ENCODE peak calls at places on chromosomes 13 and 19, in ten cellular contexts. One of them, this sample, is unnamed.

GRCh38 chr19:13342672-13343071 is 163.6 kb downstream of the CACNA1A start:
- DNase-seq in activated T-helper 1 cell treated with anti-CD3 and anti-CD28 coated beads, Interleukin-12 subunit alpha, Interleukin-12 subunit beta, Interleukin-2, Interleukin-4 antibody, amounts not matched to agents 30 ng/mL and 10 ng/mL and 1 ng/mL, durations not matched to agents 14 hours and 24 hours and 36 hours: no peak
- DNase-seq in effector memory CD8-positive, alpha-beta T cell: no peak
- DNase-seq in mesendoderm: no peak
- DNase-seq in HAP-1: no peak
- DNase-seq in fibroblast of mammary gland: no peak
- DNase-seq in stimulated activated CD8-positive, alpha-beta memory T cell treated with anti-CD3 and anti-CD28 coated beads, Interleukin-4, amount 100 ng/mL, for 48 hours: no peak
- DNase-seq in RCC 7860: no peak
- DNase-seq in nucleus accumbens: no peak
- DNase-seq in NCI-H1092 treated with DMSO at 0.1 percent for 48 hours: no peak
- DNase-seq in this sample: no peak

GRCh38 chr19:44643605-44644390 is at the start of gene PVR:
- DNase-seq in fibroblast of mammary gland: peak; percentile 57
- DNase-seq in mesendoderm: peak; percentile 79
- DNase-seq in RCC 7860: peak; percentile 78
- DNase-seq in NCI-H1092 treated with DMSO at 0.1 percent for 48 hours: peak; percentile 58
- DNase-seq in stimulated activated CD8-positive, alpha-beta memory T cell treated with anti-CD3 and anti-CD28 coated beads, Interleukin-4, amount 100 ng/mL, for 48 hours: peak; percentile 75
- DNase-seq in activated T-helper 1 cell treated with anti-CD3 and anti-CD28 coated beads, Interleukin-12 subunit alpha, Interleukin-12 subunit beta, Interleukin-2, Interleukin-4 antibody, amounts not matched to agents 30 ng/mL and 10 ng/mL and 1 ng/mL, durations not matched to agents 14 hours and 24 hours and 36 hours: peak; percentile 6
- DNase-seq in nucleus accumbens: peak; percentile 72
- DNase-seq in effector memory CD8-positive, alpha-beta T cell: no peak
- DNase-seq in HAP-1: peak; percentile 83
- DNase-seq in this sample: peak; percentile 90

GRCh38 chr19:49210108-49210900 is 52.7 kb downstream of the TRPM4 start:
- DNase-seq in stimulated activated CD8-positive, alpha-beta memory T cell treated with anti-CD3 and anti-CD28 coated beads, Interleukin-4, amount 100 ng/mL, for 48 hours: peak; percentile 77
- DNase-seq in fibroblast of mammary gland: peak; percentile 33
- DNase-seq in activated T-helper 1 cell treated with anti-CD3 and anti-CD28 coated beads, Interleukin-12 subunit alpha, Interleukin-12 subunit beta, Interleukin-2, Interleukin-4 antibody, amounts not matched to agents 30 ng/mL and 10 ng/mL and 1 ng/mL, durations not matched to agents 14 hours and 24 hours and 36 hours: peak; percentile 28
- DNase-seq in nucleus accumbens: peak; percentile 1
- DNase-seq in mesendoderm: peak; percentile 91
- DNase-seq in NCI-H1092 treated with DMSO at 0.1 percent for 48 hours: no peak
- DNase-seq in RCC 7860: no peak
- DNase-seq in effector memory CD8-positive, alpha-beta T cell: peak; percentile 16
- DNase-seq in HAP-1: peak; percentile 52
- DNase-seq in this sample: peak; percentile 55

GRCh38 chr19:12867120-12868099 is 13.8 kb downstream of the DNASE2 start:
- DNase-seq in activated T-helper 1 cell treated with anti-CD3 and anti-CD28 coated beads, Interleukin-12 subunit alpha, Interleukin-12 subunit beta, Interleukin-2, Interleukin-4 antibody, amounts not matched to agents 30 ng/mL and 10 ng/mL and 1 ng/mL, durations not matched to agents 14 hours and 24 hours and 36 hours: peak; percentile 68
- DNase-seq in effector memory CD8-positive, alpha-beta T cell: peak; percentile 23
- DNase-seq in RCC 7860: no peak
- DNase-seq in NCI-H1092 treated with DMSO at 0.1 percent for 48 hours: no peak
- DNase-seq in mesendoderm: peak; percentile 93
- DNase-seq in nucleus accumbens: no peak
- DNase-seq in HAP-1: peak; percentile 40
- DNase-seq in stimulated activated CD8-positive, alpha-beta memory T cell treated with anti-CD3 and anti-CD28 coated beads, Interleukin-4, amount 100 ng/mL, for 48 hours: peak; percentile 86
- DNase-seq in fibroblast of mammary gland: peak; percentile 45
- DNase-seq in this sample: peak; percentile 94

GRCh38 chr13:20686167-20686566 is 17.3 kb upstream of the IL17D start:
- DNase-seq in effector memory CD8-positive, alpha-beta T cell: no peak
- DNase-seq in HAP-1: no peak
- DNase-seq in NCI-H1092 treated with DMSO at 0.1 percent for 48 hours: no peak
- DNase-seq in activated T-helper 1 cell treated with anti-CD3 and anti-CD28 coated beads, Interleukin-12 subunit alpha, Interleukin-12 subunit beta, Interleukin-2, Interleukin-4 antibody, amounts not matched to agents 30 ng/mL and 10 ng/mL and 1 ng/mL, durations not matched to agents 14 hours and 24 hours and 36 hours: no peak
- DNase-seq in RCC 7860: no peak
- DNase-seq in nucleus accumbens: no peak
- DNase-seq in fibroblast of mammary gland: no peak
- DNase-seq in stimulated activated CD8-positive, alpha-beta memory T cell treated with anti-CD3 and anti-CD28 coated beads, Interleukin-4, amount 100 ng/mL, for 48 hours: no peak
- DNase-seq in mesendoderm: no peak
- DNase-seq in this sample: no peak

GRCh38 chr13:25493930-25494707 is 122.3 kb downstream of the ATP8A2 start:
- DNase-seq in NCI-H1092 treated with DMSO at 0.1 percent for 48 hours: peak; percentile 97
- DNase-seq in fibroblast of mammary gland: no peak
- DNase-seq in mesendoderm: peak; percentile 34
- DNase-seq in nucleus accumbens: no peak
- DNase-seq in activated T-helper 1 cell treated with anti-CD3 and anti-CD28 coated beads, Interleukin-12 subunit alpha, Interleukin-12 subunit beta, Interleukin-2, Interleukin-4 antibody, amounts not matched to agents 30 ng/mL and 10 ng/mL and 1 ng/mL, durations not matched to agents 14 hours and 24 hours and 36 hours: no peak
- DNase-seq in RCC 7860: no peak
- DNase-seq in stimulated activated CD8-positive, alpha-beta memory T cell treated with anti-CD3 and anti-CD28 coated beads, Interleukin-4, amount 100 ng/mL, for 48 hours: no peak
- DNase-seq in effector memory CD8-positive, alpha-beta T cell: no peak
- DNase-seq in HAP-1: peak; percentile 23
- DNase-seq in this sample: no peak

GRCh38 chr19:42514449-42514848 is 13.8 kb downstream of the CEACAM1 start:
- DNase-seq in RCC 7860: no peak
- DNase-seq in nucleus accumbens: no peak
- DNase-seq in fibroblast of mammary gland: no peak
- DNase-seq in mesendoderm: no peak
- DNase-seq in activated T-helper 1 cell treated with anti-CD3 and anti-CD28 coated beads, Interleukin-12 subunit alpha, Interleukin-12 subunit beta, Interleukin-2, Interleukin-4 antibody, amounts not matched to agents 30 ng/mL and 10 ng/mL and 1 ng/mL, durations not matched to agents 14 hours and 24 hours and 36 hours: no peak
- DNase-seq in NCI-H1092 treated with DMSO at 0.1 percent for 48 hours: no peak
- DNase-seq in effector memory CD8-positive, alpha-beta T cell: no peak
- DNase-seq in HAP-1: no peak
- DNase-seq in stimulated activated CD8-positive, alpha-beta memory T cell treated with anti-CD3 and anti-CD28 coated beads, Interleukin-4, amount 100 ng/mL, for 48 hours: no peak
- DNase-seq in this sample: no peak

GRCh38 chr19:6087074-6087506 is 23.2 kb downstream of the RFX2 start:
- DNase-seq in RCC 7860: peak; percentile 60
- DNase-seq in activated T-helper 1 cell treated with anti-CD3 and anti-CD28 coated beads, Interleukin-12 subunit alpha, Interleukin-12 subunit beta, Interleukin-2, Interleukin-4 antibody, amounts not matched to agents 30 ng/mL and 10 ng/mL and 1 ng/mL, durations not matched to agents 14 hours and 24 hours and 36 hours: no peak
- DNase-seq in fibroblast of mammary gland: no peak
- DNase-seq in NCI-H1092 treated with DMSO at 0.1 percent for 48 hours: peak; percentile 59
- DNase-seq in mesendoderm: peak; percentile 59
- DNase-seq in effector memory CD8-positive, alpha-beta T cell: no peak
- DNase-seq in nucleus accumbens: no peak
- DNase-seq in stimulated activated CD8-positive, alpha-beta memory T cell treated with anti-CD3 and anti-CD28 coated beads, Interleukin-4, amount 100 ng/mL, for 48 hours: peak; percentile 49
- DNase-seq in HAP-1: peak; percentile 15
- DNase-seq in this sample: no peak

GRCh38 chr19:13459351-13459750 is 46.9 kb downstream of the CACNA1A start:
- DNase-seq in effector memory CD8-positive, alpha-beta T cell: no peak
- DNase-seq in HAP-1: no peak
- DNase-seq in NCI-H1092 treated with DMSO at 0.1 percent for 48 hours: peak; percentile 88
- DNase-seq in mesendoderm: no peak
- DNase-seq in RCC 7860: no peak
- DNase-seq in fibroblast of mammary gland: no peak
- DNase-seq in nucleus accumbens: peak; percentile 35
- DNase-seq in activated T-helper 1 cell treated with anti-CD3 and anti-CD28 coated beads, Interleukin-12 subunit alpha, Interleukin-12 subunit beta, Interleukin-2, Interleukin-4 antibody, amounts not matched to agents 30 ng/mL and 10 ng/mL and 1 ng/mL, durations not matched to agents 14 hours and 24 hours and 36 hours: no peak
- DNase-seq in stimulated activated CD8-positive, alpha-beta memory T cell treated with anti-CD3 and anti-CD28 coated beads, Interleukin-4, amount 100 ng/mL, for 48 hours: no peak
- DNase-seq in this sample: no peak

GRCh38 chr13:34750078-34750703 is 191.9 kb upstream of the NBEA start:
- DNase-seq in NCI-H1092 treated with DMSO at 0.1 percent for 48 hours: peak; percentile 41
- DNase-seq in activated T-helper 1 cell treated with anti-CD3 and anti-CD28 coated beads, Interleukin-12 subunit alpha, Interleukin-12 subunit beta, Interleukin-2, Interleukin-4 antibody, amounts not matched to agents 30 ng/mL and 10 ng/mL and 1 ng/mL, durations not matched to agents 14 hours and 24 hours and 36 hours: no peak
- DNase-seq in HAP-1: peak; percentile 38
- DNase-seq in nucleus accumbens: peak; percentile 8
- DNase-seq in effector memory CD8-positive, alpha-beta T cell: no peak
- DNase-seq in stimulated activated CD8-positive, alpha-beta memory T cell treated with anti-CD3 and anti-CD28 coated beads, Interleukin-4, amount 100 ng/mL, for 48 hours: no peak
- DNase-seq in RCC 7860: no peak
- DNase-seq in mesendoderm: peak; percentile 86
- DNase-seq in fibroblast of mammary gland: no peak
- DNase-seq in this sample: no peak

GRCh38 chr19:8536282-8536681 is 22.3 kb upstream of the ZNF414 start:
- DNase-seq in stimulated activated CD8-positive, alpha-beta memory T cell treated with anti-CD3 and anti-CD28 coated beads, Interleukin-4, amount 100 ng/mL, for 48 hours: no peak
- DNase-seq in effector memory CD8-positive, alpha-beta T cell: no peak
- DNase-seq in mesendoderm: no peak
- DNase-seq in HAP-1: no peak
- DNase-seq in fibroblast of mammary gland: no peak
- DNase-seq in nucleus accumbens: no peak
- DNase-seq in NCI-H1092 treated with DMSO at 0.1 percent for 48 hours: no peak
- DNase-seq in RCC 7860: no peak
- DNase-seq in activated T-helper 1 cell treated with anti-CD3 and anti-CD28 coated beads, Interleukin-12 subunit alpha, Interleukin-12 subunit beta, Interleukin-2, Interleukin-4 antibody, amounts not matched to agents 30 ng/mL and 10 ng/mL and 1 ng/mL, durations not matched to agents 14 hours and 24 hours and 36 hours: no peak
- DNase-seq in this sample: no peak

GRCh38 chr19:41530184-41530534 is 45.8 kb upstream of the CEACAM21 start:
- DNase-seq in NCI-H1092 treated with DMSO at 0.1 percent for 48 hours: no peak
- DNase-seq in effector memory CD8-positive, alpha-beta T cell: no peak
- DNase-seq in fibroblast of mammary gland: no peak
- DNase-seq in nucleus accumbens: no peak
- DNase-seq in activated T-helper 1 cell treated with anti-CD3 and anti-CD28 coated beads, Interleukin-12 subunit alpha, Interleukin-12 subunit beta, Interleukin-2, Interleukin-4 antibody, amounts not matched to agents 30 ng/mL and 10 ng/mL and 1 ng/mL, durations not matched to agents 14 hours and 24 hours and 36 hours: no peak
- DNase-seq in mesendoderm: no peak
- DNase-seq in stimulated activated CD8-positive, alpha-beta memory T cell treated with anti-CD3 and anti-CD28 coated beads, Interleukin-4, amount 100 ng/mL, for 48 hours: no peak
- DNase-seq in HAP-1: no peak
- DNase-seq in RCC 7860: no peak
- DNase-seq in this sample: no peak

GRCh38 chr19:42109896-42110295 is 22.4 kb downstream of the POU2F2 start:
- DNase-seq in RCC 7860: no peak
- DNase-seq in activated T-helper 1 cell treated with anti-CD3 and anti-CD28 coated beads, Interleukin-12 subunit alpha, Interleukin-12 subunit beta, Interleukin-2, Interleukin-4 antibody, amounts not matched to agents 30 ng/mL and 10 ng/mL and 1 ng/mL, durations not matched to agents 14 hours and 24 hours and 36 hours: no peak
- DNase-seq in stimulated activated CD8-positive, alpha-beta memory T cell treated with anti-CD3 and anti-CD28 coated beads, Interleukin-4, amount 100 ng/mL, for 48 hours: no peak
- DNase-seq in NCI-H1092 treated with DMSO at 0.1 percent for 48 hours: no peak
- DNase-seq in mesendoderm: no peak
- DNase-seq in HAP-1: no peak
- DNase-seq in nucleus accumbens: no peak
- DNase-seq in effector memory CD8-positive, alpha-beta T cell: no peak
- DNase-seq in fibroblast of mammary gland: no peak
- DNase-seq in this sample: no peak

GRCh38 chr13:114313061-114313860 is 1.0 kb upstream of the CHAMP1 start:
- DNase-seq in HAP-1: no peak
- DNase-seq in fibroblast of mammary gland: peak; percentile 48
- DNase-seq in nucleus accumbens: no peak
- DNase-seq in mesendoderm: peak; percentile 40
- DNase-seq in stimulated activated CD8-positive, alpha-beta memory T cell treated with anti-CD3 and anti-CD28 coated beads, Interleukin-4, amount 100 ng/mL, for 48 hours: peak; percentile 68
- DNase-seq in NCI-H1092 treated with DMSO at 0.1 percent for 48 hours: peak; percentile 11
- DNase-seq in activated T-helper 1 cell treated with anti-CD3 and anti-CD28 coated beads, Interleukin-12 subunit alpha, Interleukin-12 subunit beta, Interleukin-2, Interleukin-4 antibody, amounts not matched to agents 30 ng/mL and 10 ng/mL and 1 ng/mL, durations not matched to agents 14 hours and 24 hours and 36 hours: no peak
- DNase-seq in RCC 7860: peak; percentile 11
- DNase-seq in effector memory CD8-positive, alpha-beta T cell: no peak
- DNase-seq in this sample: no peak

GRCh38 chr19:13796301-13797057 is 1.2 kb downstream of the ZSWIM4 start:
- DNase-seq in nucleus accumbens: no peak
- DNase-seq in effector memory CD8-positive, alpha-beta T cell: no peak
- DNase-seq in activated T-helper 1 cell treated with anti-CD3 and anti-CD28 coated beads, Interleukin-12 subunit alpha, Interleukin-12 subunit beta, Interleukin-2, Interleukin-4 antibody, amounts not matched to agents 30 ng/mL and 10 ng/mL and 1 ng/mL, durations not matched to agents 14 hours and 24 hours and 36 hours: no peak
- DNase-seq in stimulated activated CD8-positive, alpha-beta memory T cell treated with anti-CD3 and anti-CD28 coated beads, Interleukin-4, amount 100 ng/mL, for 48 hours: no peak
- DNase-seq in fibroblast of mammary gland: peak; percentile 97
- DNase-seq in NCI-H1092 treated with DMSO at 0.1 percent for 48 hours: no peak
- DNase-seq in HAP-1: no peak
- DNase-seq in mesendoderm: peak; percentile 46
- DNase-seq in RCC 7860: peak; percentile 94
- DNase-seq in this sample: no peak

GRCh38 chr13:75788494-75788991 is 152.4 kb downstream of the LMO7 start:
- DNase-seq in mesendoderm: no peak
- DNase-seq in HAP-1: no peak
- DNase-seq in stimulated activated CD8-positive, alpha-beta memory T cell treated with anti-CD3 and anti-CD28 coated beads, Interleukin-4, amount 100 ng/mL, for 48 hours: no peak
- DNase-seq in activated T-helper 1 cell treated with anti-CD3 and anti-CD28 coated beads, Interleukin-12 subunit alpha, Interleukin-12 subunit beta, Interleukin-2, Interleukin-4 antibody, amounts not matched to agents 30 ng/mL and 10 ng/mL and 1 ng/mL, durations not matched to agents 14 hours and 24 hours and 36 hours: no peak
- DNase-seq in RCC 7860: no peak
- DNase-seq in fibroblast of mammary gland: peak; percentile 96
- DNase-seq in effector memory CD8-positive, alpha-beta T cell: no peak
- DNase-seq in NCI-H1092 treated with DMSO at 0.1 percent for 48 hours: no peak
- DNase-seq in nucleus accumbens: no peak
- DNase-seq in this sample: no peak

GRCh38 chr13:20340759-20341161 is 108.6 kb upstream of the GJB6 start:
- DNase-seq in RCC 7860: peak; percentile 7
- DNase-seq in fibroblast of mammary gland: peak; percentile 75
- DNase-seq in nucleus accumbens: no peak
- DNase-seq in stimulated activated CD8-positive, alpha-beta memory T cell treated with anti-CD3 and anti-CD28 coated beads, Interleukin-4, amount 100 ng/mL, for 48 hours: peak; percentile 7
- DNase-seq in effector memory CD8-positive, alpha-beta T cell: no peak
- DNase-seq in activated T-helper 1 cell treated with anti-CD3 and anti-CD28 coated beads, Interleukin-12 subunit alpha, Interleukin-12 subunit beta, Interleukin-2, Interleukin-4 antibody, amounts not matched to agents 30 ng/mL and 10 ng/mL and 1 ng/mL, durations not matched to agents 14 hours and 24 hours and 36 hours: no peak
- DNase-seq in HAP-1: no peak
- DNase-seq in mesendoderm: no peak
- DNase-seq in NCI-H1092 treated with DMSO at 0.1 percent for 48 hours: no peak
- DNase-seq in this sample: no peak

GRCh38 chr13:44307255-44307654 is 66.4 kb upstream of the SERP2 start:
- DNase-seq in stimulated activated CD8-positive, alpha-beta memory T cell treated with anti-CD3 and anti-CD28 coated beads, Interleukin-4, amount 100 ng/mL, for 48 hours: no peak
- DNase-seq in NCI-H1092 treated with DMSO at 0.1 percent for 48 hours: no peak
- DNase-seq in HAP-1: peak; percentile 20
- DNase-seq in RCC 7860: no peak
- DNase-seq in mesendoderm: no peak
- DNase-seq in nucleus accumbens: no peak
- DNase-seq in fibroblast of mammary gland: no peak
- DNase-seq in effector memory CD8-positive, alpha-beta T cell: no peak
- DNase-seq in activated T-helper 1 cell treated with anti-CD3 and anti-CD28 coated beads, Interleukin-12 subunit alpha, Interleukin-12 subunit beta, Interleukin-2, Interleukin-4 antibody, amounts not matched to agents 30 ng/mL and 10 ng/mL and 1 ng/mL, durations not matched to agents 14 hours and 24 hours and 36 hours: no peak
- DNase-seq in this sample: no peak

GRCh38 chr13:110880627-110881026 is 34.2 kb downstream of the ANKRD10 start:
- DNase-seq in NCI-H1092 treated with DMSO at 0.1 percent for 48 hours: no peak
- DNase-seq in mesendoderm: no peak
- DNase-seq in HAP-1: no peak
- DNase-seq in activated T-helper 1 cell treated with anti-CD3 and anti-CD28 coated beads, Interleukin-12 subunit alpha, Interleukin-12 subunit beta, Interleukin-2, Interleukin-4 antibody, amounts not matched to agents 30 ng/mL and 10 ng/mL and 1 ng/mL, durations not matched to agents 14 hours and 24 hours and 36 hours: no peak
- DNase-seq in effector memory CD8-positive, alpha-beta T cell: no peak
- DNase-seq in fibroblast of mammary gland: no peak
- DNase-seq in stimulated activated CD8-positive, alpha-beta memory T cell treated with anti-CD3 and anti-CD28 coated beads, Interleukin-4, amount 100 ng/mL, for 48 hours: no peak
- DNase-seq in RCC 7860: no peak
- DNase-seq in nucleus accumbens: no peak
- DNase-seq in this sample: no peak

GRCh38 chr19:47417746-47418594 is 1.4 kb downstream of the MEIS3 start:
- DNase-seq in RCC 7860: no peak
- DNase-seq in NCI-H1092 treated with DMSO at 0.1 percent for 48 hours: no peak
- DNase-seq in activated T-helper 1 cell treated with anti-CD3 and anti-CD28 coated beads, Interleukin-12 subunit alpha, Interleukin-12 subunit beta, Interleukin-2, Interleukin-4 antibody, amounts not matched to agents 30 ng/mL and 10 ng/mL and 1 ng/mL, durations not matched to agents 14 hours and 24 hours and 36 hours: no peak
- DNase-seq in effector memory CD8-positive, alpha-beta T cell: no peak
- DNase-seq in mesendoderm: no peak
- DNase-seq in HAP-1: no peak
- DNase-seq in fibroblast of mammary gland: no peak
- DNase-seq in nucleus accumbens: no peak
- DNase-seq in stimulated activated CD8-positive, alpha-beta memory T cell treated with anti-CD3 and anti-CD28 coated beads, Interleukin-4, amount 100 ng/mL, for 48 hours: no peak
- DNase-seq in this sample: no peak

GRCh38 chr19:44820648-44821609 is 12.0 kb downstream of the BCAM start:
- DNase-seq in stimulated activated CD8-positive, alpha-beta memory T cell treated with anti-CD3 and anti-CD28 coated beads, Interleukin-4, amount 100 ng/mL, for 48 hours: no peak
- DNase-seq in fibroblast of mammary gland: peak; percentile 32
- DNase-seq in mesendoderm: no peak
- DNase-seq in activated T-helper 1 cell treated with anti-CD3 and anti-CD28 coated beads, Interleukin-12 subunit alpha, Interleukin-12 subunit beta, Interleukin-2, Interleukin-4 antibody, amounts not matched to agents 30 ng/mL and 10 ng/mL and 1 ng/mL, durations not matched to agents 14 hours and 24 hours and 36 hours: no peak
- DNase-seq in RCC 7860: no peak
- DNase-seq in nucleus accumbens: no peak
- DNase-seq in effector memory CD8-positive, alpha-beta T cell: no peak
- DNase-seq in HAP-1: no peak
- DNase-seq in NCI-H1092 treated with DMSO at 0.1 percent for 48 hours: no peak
- DNase-seq in this sample: peak; percentile 4

GRCh38 chr13:104295537-104295936 is 1229.3 kb upstream of the SLC10A2 start:
- DNase-seq in activated T-helper 1 cell treated with anti-CD3 and anti-CD28 coated beads, Interleukin-12 subunit alpha, Interleukin-12 subunit beta, Interleukin-2, Interleukin-4 antibody, amounts not matched to agents 30 ng/mL and 10 ng/mL and 1 ng/mL, durations not matched to agents 14 hours and 24 hours and 36 hours: no peak
- DNase-seq in effector memory CD8-positive, alpha-beta T cell: no peak
- DNase-seq in mesendoderm: peak; percentile 17
- DNase-seq in stimulated activated CD8-positive, alpha-beta memory T cell treated with anti-CD3 and anti-CD28 coated beads, Interleukin-4, amount 100 ng/mL, for 48 hours: no peak
- DNase-seq in fibroblast of mammary gland: no peak
- DNase-seq in HAP-1: no peak
- DNase-seq in nucleus accumbens: no peak
- DNase-seq in NCI-H1092 treated with DMSO at 0.1 percent for 48 hours: no peak
- DNase-seq in RCC 7860: no peak
- DNase-seq in this sample: no peak

GRCh38 chr19:954672-955494 is 29.0 kb downstream of the ARID3A start:
- DNase-seq in effector memory CD8-positive, alpha-beta T cell: no peak
- DNase-seq in stimulated activated CD8-positive, alpha-beta memory T cell treated with anti-CD3 and anti-CD28 coated beads, Interleukin-4, amount 100 ng/mL, for 48 hours: no peak
- DNase-seq in RCC 7860: no peak
- DNase-seq in HAP-1: no peak
- DNase-seq in fibroblast of mammary gland: no peak
- DNase-seq in mesendoderm: peak; percentile 78
- DNase-seq in NCI-H1092 treated with DMSO at 0.1 percent for 48 hours: no peak
- DNase-seq in nucleus accumbens: no peak
- DNase-seq in activated T-helper 1 cell treated with anti-CD3 and anti-CD28 coated beads, Interleukin-12 subunit alpha, Interleukin-12 subunit beta, Interleukin-2, Interleukin-4 antibody, amounts not matched to agents 30 ng/mL and 10 ng/mL and 1 ng/mL, durations not matched to agents 14 hours and 24 hours and 36 hours: no peak
- DNase-seq in this sample: no peak

GRCh38 chr19:29285878-29286277 is 72.9 kb upstream of the UQCRFS1 start:
- DNase-seq in activated T-helper 1 cell treated with anti-CD3 and anti-CD28 coated beads, Interleukin-12 subunit alpha, Interleukin-12 subunit beta, Interleukin-2, Interleukin-4 antibody, amounts not matched to agents 30 ng/mL and 10 ng/mL and 1 ng/mL, durations not matched to agents 14 hours and 24 hours and 36 hours: no peak
- DNase-seq in nucleus accumbens: no peak
- DNase-seq in RCC 7860: no peak
- DNase-seq in fibroblast of mammary gland: no peak
- DNase-seq in mesendoderm: peak; percentile 74
- DNase-seq in stimulated activated CD8-positive, alpha-beta memory T cell treated with anti-CD3 and anti-CD28 coated beads, Interleukin-4, amount 100 ng/mL, for 48 hours: no peak
- DNase-seq in NCI-H1092 treated with DMSO at 0.1 percent for 48 hours: peak; percentile 53
- DNase-seq in effector memory CD8-positive, alpha-beta T cell: no peak
- DNase-seq in HAP-1: no peak
- DNase-seq in this sample: peak; percentile 18

GRCh38 chr13:42392706-42393572 is 121.0 kb downstream of the AKAP11 start:
- DNase-seq in nucleus accumbens: no peak
- DNase-seq in activated T-helper 1 cell treated with anti-CD3 and anti-CD28 coated beads, Interleukin-12 subunit alpha, Interleukin-12 subunit beta, Interleukin-2, Interleukin-4 antibody, amounts not matched to agents 30 ng/mL and 10 ng/mL and 1 ng/mL, durations not matched to agents 14 hours and 24 hours and 36 hours: peak; percentile 45
- DNase-seq in stimulated activated CD8-positive, alpha-beta memory T cell treated with anti-CD3 and anti-CD28 coated beads, Interleukin-4, amount 100 ng/mL, for 48 hours: peak; percentile 55
- DNase-seq in mesendoderm: peak; percentile 9
- DNase-seq in RCC 7860: no peak
- DNase-seq in effector memory CD8-positive, alpha-beta T cell: no peak
- DNase-seq in NCI-H1092 treated with DMSO at 0.1 percent for 48 hours: no peak
- DNase-seq in HAP-1: no peak
- DNase-seq in fibroblast of mammary gland: peak; percentile 20
- DNase-seq in this sample: no peak

GRCh38 chr19:11160119-11160768 is 4.7 kb upstream of the SPC24 start:
- DNase-seq in fibroblast of mammary gland: peak; percentile 66
- DNase-seq in NCI-H1092 treated with DMSO at 0.1 percent for 48 hours: no peak
- DNase-seq in activated T-helper 1 cell treated with anti-CD3 and anti-CD28 coated beads, Interleukin-12 subunit alpha, Interleukin-12 subunit beta, Interleukin-2, Interleukin-4 antibody, amounts not matched to agents 30 ng/mL and 10 ng/mL and 1 ng/mL, durations not matched to agents 14 hours and 24 hours and 36 hours: no peak
- DNase-seq in effector memory CD8-positive, alpha-beta T cell: no peak
- DNase-seq in HAP-1: no peak
- DNase-seq in RCC 7860: no peak
- DNase-seq in mesendoderm: no peak
- DNase-seq in nucleus accumbens: no peak
- DNase-seq in stimulated activated CD8-positive, alpha-beta memory T cell treated with anti-CD3 and anti-CD28 coated beads, Interleukin-4, amount 100 ng/mL, for 48 hours: no peak
- DNase-seq in this sample: no peak

GRCh38 chr13:67278230-67278629 is 48.1 kb upstream of the PCDH9 start:
- DNase-seq in activated T-helper 1 cell treated with anti-CD3 and anti-CD28 coated beads, Interleukin-12 subunit alpha, Interleukin-12 subunit beta, Interleukin-2, Interleukin-4 antibody, amounts not matched to agents 30 ng/mL and 10 ng/mL and 1 ng/mL, durations not matched to agents 14 hours and 24 hours and 36 hours: no peak
- DNase-seq in NCI-H1092 treated with DMSO at 0.1 percent for 48 hours: no peak
- DNase-seq in HAP-1: no peak
- DNase-seq in stimulated activated CD8-positive, alpha-beta memory T cell treated with anti-CD3 and anti-CD28 coated beads, Interleukin-4, amount 100 ng/mL, for 48 hours: no peak
- DNase-seq in RCC 7860: no peak
- DNase-seq in mesendoderm: no peak
- DNase-seq in nucleus accumbens: no peak
- DNase-seq in fibroblast of mammary gland: peak; percentile 97
- DNase-seq in effector memory CD8-positive, alpha-beta T cell: no peak
- DNase-seq in this sample: no peak

GRCh38 chr19:4206818-4207484 is 22.4 kb upstream of the EBI3 start:
- DNase-seq in HAP-1: peak; percentile 32
- DNase-seq in NCI-H1092 treated with DMSO at 0.1 percent for 48 hours: no peak
- DNase-seq in stimulated activated CD8-positive, alpha-beta memory T cell treated with anti-CD3 and anti-CD28 coated beads, Interleukin-4, amount 100 ng/mL, for 48 hours: no peak
- DNase-seq in activated T-helper 1 cell treated with anti-CD3 and anti-CD28 coated beads, Interleukin-12 subunit alpha, Interleukin-12 subunit beta, Interleukin-2, Interleukin-4 antibody, amounts not matched to agents 30 ng/mL and 10 ng/mL and 1 ng/mL, durations not matched to agents 14 hours and 24 hours and 36 hours: no peak
- DNase-seq in effector memory CD8-positive, alpha-beta T cell: no peak
- DNase-seq in RCC 7860: peak; percentile 39
- DNase-seq in mesendoderm: peak; percentile 25
- DNase-seq in nucleus accumbens: no peak
- DNase-seq in fibroblast of mammary gland: peak; percentile 28
- DNase-seq in this sample: no peak

This sample was measured in HEK293T.